ENCODE peak calls at places on chromosome 22, in nine cellular contexts. R, B, T, A, L, I, F, D and U are unnamed samples. For H3K4me1 and H3K27me3, the result is how much of the 10 kb centered on the place peaks cover.

GRCh38 chr22:49648053-49648452 is 179.6 kb downstream of the BRD1 start:
- DNase-seq in R (no peak), B (no peak), T (no peak), A (no peak), L (no peak), I (no peak), F (no peak), D (no peak), U (no peak)

GRCh38 chr22:26547426-26547825 is 35.2 kb upstream of the TFIP11 start:
- DNase-seq in R (no peak), B (peak), T (no peak), A (no peak), L (no peak), I (no peak), F (no peak), D (no peak), U (no peak)

GRCh38 chr22:26740253-26740652 is 82.9 kb downstream of the MIAT start:
- DNase-seq in R (no peak), B (no peak), T (no peak), A (no peak), L (no peak), I (no peak), F (no peak), D (no peak), U (no peak)

GRCh38 chr22:28813772-28814518 is 13.6 kb upstream of the XBP1 start:
- DNase-seq in R (peak), B (no peak), T (peak), A (no peak), L (peak), I (peak), F (peak), D (peak), U (no peak)

GRCh38 chr22:48937032-48937639 is 890.5 kb downstream of the BRD1 start:
- DNase-seq in R (no peak), B (no peak), T (no peak), A (no peak), L (no peak), I (no peak), F (no peak), D (no peak), U (no peak)

GRCh38 chr22:29626497-29627195 is 23.2 kb downstream of the NF2 start:
- DNase-seq in R (no peak), B (peak), T (no peak), A (no peak), L (no peak), I (no peak), F (no peak), D (no peak), U (no peak)

GRCh38 chr22:49211176-49211575 is 616.5 kb downstream of the BRD1 start:
- DNase-seq in R (no peak), B (no peak), T (no peak), A (no peak), L (no peak), I (peak), F (no peak), D (peak), U (peak)

GRCh38 chr22:22603470-22603947 is 40.9 kb upstream of the GGTLC2 start:
- DNase-seq in R (no peak), B (no peak), T (no peak), A (peak), L (no peak), I (no peak), F (no peak), D (no peak), U (no peak)

GRCh38 chr22:24432059-24432853 is 4.9 kb downstream of the ADORA2A start:
- DNase-seq in R (peak), B (peak), T (no peak), A (peak), L (peak), I (peak), F (peak), D (peak), U (peak)

GRCh38 chr22:29106839-29107238 is 34.0 kb downstream of the KREMEN1 start:
- DNase-seq in R (no peak), B (no peak), T (no peak), A (no peak), L (no peak), I (no peak), F (no peak), D (no peak), U (no peak)

GRCh38 chr22:41888638-41889200 is 26.2 kb downstream of the SHISA8 start:
- DNase-seq in R (no peak), B (peak), T (no peak), A (no peak), L (no peak), I (no peak), F (no peak), D (no peak), U (no peak)

GRCh38 chr22:31192513-31192912 is 19.6 kb upstream of the LIMK2 start:
- DNase-seq in R (no peak), B (peak), T (no peak), A (no peak), L (no peak), I (no peak), F (no peak), D (no peak), U (no peak)

GRCh38 chr22:23402275-23403151 is 177.6 kb downstream of the IGLL1 start:
- DNase-seq in R (no peak), B (peak), T (no peak), A (peak), L (peak), I (peak), F (peak), D (peak), U (peak)

GRCh38 chr22:27773236-27773550 is 28.4 kb downstream of the MN1 start:
- DNase-seq in R (no peak), B (no peak), T (no peak), A (no peak), L (no peak), I (no peak), F (no peak), D (no peak), U (no peak)

GRCh38 chr22:32831571-32831970 is 30.1 kb downstream of the TIMP3 start:
- DNase-seq in R (no peak), B (no peak), T (no peak), A (no peak), L (no peak), I (no peak), F (no peak), D (no peak), U (no peak)
- H3K4me1 ChIP-seq in R (half or more), B (under half), T (half or more), A (under half), L (under half), I (half or more), F (under half), D (under half), U (under half)

DNA sequence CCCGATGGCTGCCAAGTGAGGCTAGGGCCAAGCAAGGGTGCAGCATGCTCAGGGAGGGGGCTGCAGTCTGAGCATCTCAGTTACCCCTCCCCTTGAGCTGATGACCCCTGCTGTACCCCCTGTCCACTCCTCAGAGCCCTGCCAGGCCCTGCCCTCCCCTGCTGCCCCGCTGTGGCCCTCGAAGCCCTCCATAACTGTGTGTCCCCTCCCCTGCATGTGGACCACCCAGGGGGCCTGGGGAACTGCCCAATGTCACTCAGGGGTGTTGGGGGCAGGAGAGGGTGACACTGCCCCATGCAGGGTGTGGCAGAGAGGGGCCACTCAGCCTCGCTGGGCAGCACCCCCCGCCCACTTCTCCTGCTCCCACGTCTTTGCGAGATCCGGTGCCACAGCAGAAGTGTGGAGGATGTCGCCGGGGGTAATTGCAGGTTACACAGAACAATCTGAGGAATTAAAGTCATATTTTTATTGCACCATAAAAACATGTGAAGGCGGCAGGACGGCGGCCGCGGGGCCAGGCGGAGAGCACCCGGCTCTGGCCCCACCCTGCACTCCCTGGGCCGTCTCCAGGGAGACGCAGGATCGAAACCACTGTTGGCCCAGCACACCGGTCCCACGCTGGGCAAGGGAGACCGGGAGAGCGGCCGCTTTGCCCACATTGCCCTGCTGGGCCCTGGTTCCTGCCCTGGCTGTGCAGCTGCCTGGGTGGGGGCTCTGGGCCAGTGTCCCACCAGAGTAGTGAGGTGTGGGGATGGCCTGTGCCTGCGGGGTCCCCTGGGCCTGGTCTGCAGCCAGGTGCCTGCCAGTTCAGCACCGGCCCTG is 18.7 kb upstream of the GNB1L start:
- DNase-seq in R (peak), B (no peak), T (no peak), A (no peak), L (peak), I (peak), F (peak), D (peak), U (peak)
- TF ChIP-seq POLR2A in R (no peak), B (no peak), T (no peak), A (no peak), L (no peak), I (no peak), F (no peak), D (no peak), U (no peak)

DNA sequence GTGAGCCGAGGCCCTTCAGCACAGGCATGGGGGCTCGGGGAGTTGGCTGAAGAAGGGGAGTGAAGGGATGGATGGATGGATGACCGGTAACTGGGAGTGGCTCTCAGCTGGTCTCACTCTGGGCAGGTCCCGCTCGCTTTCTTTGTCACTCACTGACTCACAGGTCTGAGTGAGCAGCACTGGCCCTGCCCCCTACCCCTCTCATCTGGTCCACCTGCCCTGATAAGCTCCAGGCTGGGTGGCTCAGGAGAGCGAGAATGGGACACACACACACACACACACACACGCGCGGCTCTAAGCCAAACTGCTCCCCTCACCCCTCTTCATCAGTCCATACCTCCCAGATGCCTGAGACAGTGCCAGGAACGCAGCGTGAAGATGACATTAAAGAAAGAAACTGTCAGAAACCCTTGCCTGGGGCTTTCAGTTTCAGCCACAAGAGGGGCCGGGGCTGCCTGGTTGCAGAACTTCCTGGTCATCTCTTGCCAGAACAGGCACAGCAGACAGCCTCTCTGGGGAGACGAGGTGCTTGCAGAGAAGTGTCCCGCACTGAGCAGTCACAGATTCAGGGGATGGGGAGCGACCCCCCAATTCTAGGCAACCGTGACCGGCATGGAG is 16.5 kb upstream of the SHISAL1 start:
- DNase-seq in R (no peak), B (peak), T (no peak), A (no peak), L (peak), I (no peak), F (no peak), D (no peak), U (peak)
- H3K27me3 ChIP-seq in R (under half), B (under half), T (under half), A (under half), L (half or more), I (under half), F (under half), D (under half), U (under half)

GRCh38 chr22:35616043-35616442 is 1.1 kb downstream of the MB start:
- DNase-seq in R (no peak), B (no peak), T (no peak), A (no peak), L (no peak), I (no peak), F (no peak), D (no peak), U (no peak)
- H3K4me1 ChIP-seq in R (under half), B (under half), T (under half), A (under half), L (under half), I (under half), F (under half), D (under half), U (under half)

DNA sequence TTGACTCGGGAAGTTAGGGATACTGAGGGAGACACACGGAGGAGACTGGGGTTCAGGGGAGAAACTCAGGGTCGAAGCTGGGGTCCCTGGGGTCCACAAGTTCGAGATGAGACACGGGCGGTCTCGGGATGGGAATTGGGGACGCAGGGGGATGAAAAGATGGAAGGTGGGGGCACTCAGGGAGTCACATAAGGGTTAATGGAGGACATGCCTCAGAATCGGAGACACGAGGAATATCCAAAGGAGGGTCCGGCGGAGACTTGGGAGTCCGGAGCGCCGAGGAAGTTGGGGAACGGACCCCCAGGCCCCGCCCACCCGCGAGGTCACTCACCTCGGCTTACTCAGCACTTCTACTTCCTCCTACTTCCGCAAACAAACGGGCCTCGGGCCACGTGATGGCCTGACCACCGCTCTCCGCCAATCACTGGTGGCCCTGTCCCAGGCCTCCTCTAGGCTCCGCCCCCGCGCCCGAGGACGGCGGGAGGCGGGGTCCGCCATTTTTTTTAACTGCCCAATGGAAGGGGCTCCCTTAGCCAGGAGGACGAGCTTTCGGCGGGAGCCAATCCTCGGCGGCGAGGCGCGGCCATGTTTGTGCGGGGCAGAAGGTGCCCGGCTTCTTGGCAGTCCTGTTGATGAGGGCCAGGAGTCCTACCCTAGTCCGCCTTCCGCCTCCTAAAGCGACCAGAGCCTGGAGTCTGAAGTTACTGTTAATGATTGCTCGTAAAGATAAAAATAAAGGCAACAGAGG is at the start of gene PLA2G6:
- DNase-seq in R (peak), B (peak), T (peak), A (peak), L (peak), I (peak), F (peak), D (peak), U (peak)
- TF ChIP-seq POLR2A in R (no peak), B (peak), T (no peak), A (peak), L (peak), I (no peak), F (no peak), D (peak), U (peak)

DNA sequence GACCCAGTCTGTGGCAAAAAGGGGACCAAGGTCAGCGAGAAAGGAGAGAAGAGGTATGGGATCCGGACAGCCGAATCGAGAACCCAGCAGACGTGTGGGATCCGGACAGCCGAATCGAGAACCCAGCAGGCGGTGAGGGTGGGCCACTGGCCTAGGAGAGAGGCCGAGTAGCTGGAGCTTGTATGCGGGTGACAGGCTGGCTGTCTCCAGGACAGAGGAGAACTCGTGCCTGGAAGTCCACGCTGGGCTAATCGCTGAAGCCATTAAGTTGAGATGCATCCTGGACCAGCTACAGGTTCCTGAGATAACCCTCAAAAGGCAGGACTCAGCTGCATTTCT is 6.0 kb downstream of the CERK start:
- DNase-seq in R (no peak), B (no peak), T (no peak), A (no peak), L (no peak), I (no peak), F (no peak), D (no peak), U (no peak)
- H3K27me3 ChIP-seq in R (under half), B (under half), T (under half), A (under half), L (under half), I (under half), F (under half), D (under half), U (under half)

DNA sequence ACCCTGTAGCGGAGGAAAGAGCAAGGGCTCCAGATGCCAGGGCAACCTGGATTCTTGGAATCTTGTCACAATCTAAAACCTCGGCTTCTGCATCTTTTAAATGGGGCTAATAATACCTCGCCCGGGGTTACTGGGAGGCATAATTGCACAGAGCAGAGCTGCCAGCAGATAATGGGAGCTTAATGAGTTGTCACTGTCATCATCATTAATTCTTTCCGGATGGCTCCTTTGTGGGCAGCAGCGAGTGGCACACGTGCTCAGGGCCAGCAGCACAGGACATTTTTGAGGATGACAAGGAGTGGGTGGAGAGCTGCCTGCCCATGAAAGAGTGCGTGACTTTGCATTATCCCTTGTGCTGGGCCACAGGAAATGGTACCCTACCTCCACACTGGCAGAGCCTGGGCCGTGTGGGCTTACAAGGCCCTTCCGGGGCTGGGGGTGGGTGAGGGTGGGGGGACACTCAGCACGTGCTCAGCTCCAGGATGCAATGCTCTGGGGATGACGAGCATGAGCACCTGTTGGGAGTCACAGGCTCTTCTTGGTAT is 5.7 kb downstream of the PDGFB start:
- DNase-seq in R (no peak), B (no peak), T (no peak), A (no peak), L (no peak), I (no peak), F (no peak), D (no peak), U (no peak)
- H3K4me1 ChIP-seq in R (half or more), B (under half), T (half or more), A (half or more), L (half or more), I (half or more), F (half or more), D (under half), U (under half)

GRCh38 chr22:36386351-36386899 is 1.3 kb downstream of the MYH9 start:
- DNase-seq in R (no peak), B (no peak), T (no peak), A (no peak), L (peak), I (peak), F (no peak), D (peak), U (peak)

GRCh38 chr22:36386900-36387663 is 685 bp downstream of the MYH9 start:
- DNase-seq in R (peak), B (no peak), T (no peak), A (peak), L (peak), I (peak), F (peak), D (peak), U (peak)

GRCh38 chr22:36387664-36387913 is 178 bp downstream of the MYH9 start:
- DNase-seq in R (no peak), B (no peak), T (no peak), A (no peak), L (no peak), I (no peak), F (no peak), D (no peak), U (no peak)

GRCh38 chr22:36385491-36386350 is 2.0 kb downstream of the MYH9 start:
- DNase-seq in R (no peak), B (no peak), T (no peak), A (no peak), L (peak), I (peak), F (peak), D (peak), U (peak)

DNA sequence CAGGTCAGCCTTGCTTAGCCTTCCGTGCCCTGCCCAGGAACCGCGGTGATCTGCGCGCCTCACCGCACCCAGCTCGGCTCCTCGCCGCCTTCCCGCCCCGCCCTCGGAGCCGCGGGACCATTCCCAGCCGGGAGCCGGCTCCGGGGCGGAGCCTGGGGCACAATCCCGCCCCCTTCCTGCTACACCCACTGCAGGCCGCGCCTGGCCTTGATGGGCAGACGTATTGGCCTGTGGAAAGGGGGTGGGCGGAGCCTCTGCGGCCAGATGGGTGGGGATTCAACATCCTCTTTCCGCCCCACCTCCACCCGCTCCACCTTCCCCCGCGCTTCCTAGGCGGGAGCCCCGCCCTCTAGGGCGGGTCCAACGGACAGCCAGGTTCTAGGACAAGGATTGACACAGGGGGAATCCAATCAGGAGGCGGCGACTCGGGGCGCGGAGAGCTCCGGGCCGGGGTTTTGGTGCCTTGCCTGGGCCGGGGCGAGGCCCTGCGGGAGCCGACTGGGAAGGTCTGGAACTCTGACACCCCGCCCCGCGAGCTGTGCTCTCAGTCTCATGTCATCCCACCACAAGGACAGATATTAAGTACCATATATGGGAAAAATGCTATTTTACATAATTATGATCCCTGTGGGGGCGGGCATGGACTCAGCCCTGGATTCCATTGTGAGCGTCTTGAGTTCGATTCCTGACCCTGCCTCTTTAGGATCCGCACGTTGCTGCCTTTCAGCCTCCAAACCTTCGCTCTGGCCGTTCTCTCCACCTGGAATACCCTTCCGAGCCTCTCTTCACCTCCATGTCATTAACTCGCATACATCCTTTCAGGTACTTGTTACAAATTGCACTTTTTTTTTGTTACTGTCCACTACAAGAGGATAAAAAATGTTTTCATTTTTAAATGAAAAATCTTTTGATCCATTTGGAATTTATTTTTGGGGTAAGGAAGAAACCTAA is at the start of gene MYH9:
- DNase-seq in R (peak), B (peak), T (peak), A (peak), L (peak), I (peak), F (peak), D (peak), U (peak)
- TF ChIP-seq POLR2A in R (peak), B (peak), T (peak), A (peak), L (peak), I (peak), F (peak), D (peak), U (peak)

GRCh38 chr22:20246368-20247009 is 21.6 kb downstream of the RTN4R start:
- DNase-seq in R (no peak), B (no peak), T (no peak), A (no peak), L (no peak), I (no peak), F (no peak), D (no peak), U (no peak)
- H3K27me3 ChIP-seq in R (under half), B (under half), T (under half), A (under half), L (under half), I (under half), F (under half), D (under half), U (under half)